ENCODE peak calls at places on chromosomes 2 and 18, in six cellular contexts. Q is CD8-positive, alpha-beta memory T cell; V is IMR-90; T is A549; G is left ventricle myocardium inferior; R is CD8-positive, alpha-beta T cell. I is an unnamed sample.

GRCh38 chr2:226977775-226978190 is 141.9 kb downstream of the RHBDD1 start:
- DNase-seq in Q (no peak), V (peak), T (no peak), G (no peak), R (no peak), I (no peak)

GRCh38 chr2:32991091-32991845 is 44.5 kb downstream of the LTBP1 start:
- DNase-seq in Q (no peak), V (no peak), T (no peak), G (no peak), R (no peak), I (no peak)

GRCh38 chr2:112021781-112022231 is 33.3 kb upstream of the TMEM87B start:
- DNase-seq in Q (no peak), V (peak), T (no peak), G (no peak), R (no peak), I (no peak)

GRCh38 chr2:30688956-30689401 is 118.3 kb downstream of the CAPN13 start:
- DNase-seq in Q (no peak), V (no peak), T (no peak), G (peak), R (no peak), I (no peak)

GRCh38 chr2:48471048-48471474 is 58.9 kb upstream of the STON1 start:
- DNase-seq in Q (no peak), V (peak), T (peak), G (no peak), R (no peak), I (no peak)

GRCh38 chr2:58595714-58596113 is 354.6 kb upstream of the FANCL start:
- DNase-seq in Q (no peak), V (no peak), T (no peak), G (no peak), R (no peak), I (no peak)

GRCh38 chr2:180747728-180748127 is 232.7 kb upstream of the UBE2E3 start:
- DNase-seq in Q (no peak), V (peak), T (no peak), G (no peak), R (no peak), I (no peak)

GRCh38 chr18:22451796-22452195 is 34.1 kb upstream of the CTAGE1 start:
- DNase-seq in Q (no peak), V (no peak), T (peak), G (no peak), R (no peak), I (no peak)

GRCh38 chr2:144503221-144503620 is 16.7 kb downstream of the ZEB2 start:
- DNase-seq in Q (no peak), V (no peak), T (no peak), G (no peak), R (no peak), I (no peak)

GRCh38 chr2:232405943-232406510 is 617 bp upstream of the ALPG start:
- DNase-seq in Q (no peak), V (no peak), T (no peak), G (no peak), R (no peak), I (no peak)

GRCh38 chr2:220293966-220294365 is 666.5 kb downstream of the SLC4A3 start:
- DNase-seq in Q (no peak), V (no peak), T (no peak), G (no peak), R (no peak), I (no peak)

GRCh38 chr2:66426250-66427064 is 8.5 kb upstream of the MEIS1 start:
- DNase-seq in Q (no peak), V (no peak), T (no peak), G (no peak), R (no peak), I (no peak)

GRCh38 chr2:241804326-241805276 is 4.4 kb upstream of the NEU4 start:
- DNase-seq in Q (peak), V (no peak), T (peak), G (no peak), R (no peak), I (peak)

DNA sequence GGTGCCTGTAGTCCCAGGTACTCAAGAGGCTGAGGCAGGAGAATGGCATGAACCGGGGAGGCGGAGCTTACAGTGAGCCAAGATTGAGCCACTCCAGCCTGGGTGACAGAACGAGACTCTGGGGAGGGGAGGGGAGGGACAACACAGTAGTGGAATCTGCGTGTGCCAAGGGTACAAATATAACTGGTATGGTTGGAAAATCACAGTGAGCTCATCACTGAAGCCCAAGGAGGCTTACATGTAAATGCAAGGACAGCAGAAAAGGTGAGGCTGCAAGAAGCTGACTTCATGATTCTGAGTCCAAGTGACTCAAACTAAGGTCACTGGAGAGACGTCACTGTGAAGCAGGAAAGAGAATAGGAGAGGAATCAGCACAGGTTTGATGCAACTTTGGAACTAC is 9.2 kb downstream of the SEPTIN10 start:
- DNase-seq in Q (no peak), V (peak), T (peak), G (no peak), R (no peak), I (no peak)
- H3K27ac ChIP-seq in Q (no peak), V (no peak), T (peak), G (no peak), R (no peak), I (no peak)

GRCh38 chr2:157438907-157439791 is 4.7 kb downstream of the CYTIP start:
- DNase-seq in Q (no peak), V (no peak), T (no peak), G (no peak), R (no peak), I (peak)
- H3K27ac ChIP-seq in Q (peak), V (no peak), T (no peak), G (peak), R (peak), I (peak)

DNA sequence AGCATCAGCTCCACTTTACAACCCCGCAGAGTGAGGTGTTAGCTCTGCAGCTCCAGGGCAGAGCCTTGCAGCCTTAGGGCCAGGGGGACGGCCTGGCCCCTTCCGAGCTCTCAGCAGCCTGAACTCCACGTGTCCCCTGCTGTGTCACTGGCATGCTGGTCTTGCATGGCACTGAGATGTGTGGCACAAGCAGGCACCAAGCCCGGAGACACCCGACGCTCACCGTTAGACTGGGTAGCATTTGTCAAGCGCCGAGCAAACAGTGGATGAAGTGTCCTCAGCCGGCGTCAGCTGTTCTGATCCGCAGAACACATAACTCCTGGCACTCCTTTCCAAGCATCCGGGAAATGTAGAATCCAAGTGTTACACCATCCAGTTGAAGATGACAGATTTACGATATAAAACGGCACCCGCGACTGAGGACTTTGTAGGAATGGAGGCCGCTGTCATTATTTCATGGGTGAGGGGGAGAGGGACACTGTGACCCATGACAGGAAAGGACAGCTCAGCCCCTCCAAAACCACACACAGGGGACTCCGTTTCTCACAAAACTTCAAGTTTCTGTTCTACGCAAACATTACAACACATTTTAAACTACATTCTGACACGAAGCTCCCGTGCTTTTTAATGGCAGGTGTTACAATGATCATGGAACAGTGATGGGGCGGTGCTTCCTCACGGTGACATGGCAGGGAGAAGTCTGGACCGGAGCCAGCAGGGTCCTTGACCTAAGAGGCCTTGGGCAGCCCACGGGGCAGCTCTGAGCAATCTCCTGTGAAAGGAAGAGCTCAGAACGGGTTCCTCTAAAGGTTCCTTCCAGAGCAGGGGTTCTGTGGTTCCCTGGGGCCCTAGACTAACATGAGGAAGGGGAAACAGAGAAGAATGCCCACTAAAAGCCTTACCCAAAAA is 89.4 kb downstream of the HDAC4 start:
- DNase-seq in Q (no peak), V (no peak), T (no peak), G (peak), R (peak), I (peak)
- H3K27ac ChIP-seq in Q (no peak), V (no peak), T (no peak), G (peak), R (no peak), I (no peak)

DNA sequence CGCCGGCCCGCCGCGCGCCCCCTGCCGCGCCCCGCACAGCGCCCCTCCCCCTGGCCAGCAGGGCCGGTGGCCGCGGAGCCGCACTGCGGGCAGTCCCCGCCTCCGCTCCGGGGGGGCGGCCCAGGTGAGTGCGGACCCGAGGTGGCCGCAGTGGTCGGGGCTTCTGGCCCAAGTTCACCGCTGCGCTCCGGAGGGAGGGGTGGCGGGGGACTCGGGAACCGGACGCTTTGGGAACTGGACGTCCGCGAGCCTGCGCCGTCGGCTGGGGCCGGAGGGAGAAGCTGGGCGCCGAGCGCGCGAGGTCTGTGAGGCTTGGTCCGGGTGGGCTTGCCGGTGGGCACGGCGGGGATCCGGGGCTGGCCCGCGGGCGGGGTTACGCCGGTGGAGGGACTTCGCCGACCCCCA is 587 bp upstream of the LDLRAD4 start:
- DNase-seq in Q (no peak), V (no peak), T (no peak), G (peak), R (no peak), I (peak)
- H3K27ac ChIP-seq in Q (no peak), V (no peak), T (peak), G (peak), R (peak), I (peak)

DNA sequence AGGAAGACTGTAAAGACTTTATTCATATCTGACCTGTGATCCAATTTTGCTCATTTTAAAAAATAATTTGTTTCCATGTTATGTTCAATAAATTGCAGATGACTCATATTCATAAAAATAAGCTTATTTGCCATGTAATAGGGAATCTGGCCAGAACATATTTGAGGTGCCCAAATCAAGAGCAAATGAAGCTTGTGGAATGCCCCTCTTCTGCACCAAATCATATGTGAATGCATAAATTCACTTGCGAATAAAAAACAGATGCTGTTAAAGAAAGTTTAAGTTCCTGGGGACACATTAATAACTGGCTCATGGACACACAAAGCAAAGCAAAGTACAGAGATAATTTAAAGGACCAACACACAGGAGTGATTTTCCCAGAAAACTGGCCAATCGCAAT is 279.0 kb upstream of the CDH2 start:
- DNase-seq in Q (no peak), V (no peak), T (no peak), G (no peak), R (no peak), I (no peak)
- H3K27ac ChIP-seq in Q (no peak), V (no peak), T (no peak), G (no peak), R (no peak), I (no peak)

GRCh38 chr18:64240301-64240700 is 91.4 kb upstream of the LINC00305 start:
- DNase-seq in Q (no peak), V (no peak), T (no peak), G (no peak), R (no peak), I (no peak)

GRCh38 chr18:64245461-64245860 is 96.6 kb upstream of the LINC00305 start:
- DNase-seq in Q (no peak), V (no peak), T (no peak), G (no peak), R (no peak), I (no peak)

DNA sequence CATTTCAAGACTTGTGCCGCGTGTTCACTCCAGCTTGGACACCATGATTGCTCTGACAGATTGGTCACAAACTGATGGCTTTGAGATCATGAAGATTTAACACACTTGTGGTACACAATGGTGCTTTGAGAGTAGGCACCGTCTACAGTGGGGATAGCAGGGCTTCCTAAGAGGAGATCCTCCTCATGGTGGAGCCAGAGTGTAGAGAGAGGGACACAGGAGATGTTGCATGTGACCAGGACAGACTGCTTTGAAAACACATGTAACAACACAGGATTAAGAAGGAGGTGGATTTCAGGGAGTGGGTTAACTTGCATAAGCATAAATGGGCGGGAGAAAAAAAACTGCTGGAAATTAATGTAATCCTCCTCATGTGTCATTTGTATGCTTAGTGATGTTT is 95.7 kb upstream of the LINC00305 start:
- DNase-seq in Q (no peak), V (no peak), T (peak), G (no peak), R (no peak), I (no peak)
- H3K27ac ChIP-seq in Q (no peak), V (no peak), T (no peak), G (no peak), R (no peak), I (no peak)

GRCh38 chr2:110731064-110731463 is 1.3 kb upstream of the ACOXL start:
- DNase-seq in Q (no peak), V (no peak), T (no peak), G (no peak), R (no peak), I (no peak)
- H3K27ac ChIP-seq in Q (no peak), V (no peak), T (no peak), G (no peak), R (no peak), I (no peak)

GRCh38 chr2:24818721-24819167 is 25.5 kb downstream of the CENPO start:
- DNase-seq in Q (no peak), V (peak), T (no peak), G (no peak), R (no peak), I (peak)
- H3K27ac ChIP-seq in Q (no peak), V (peak), T (peak), G (no peak), R (no peak), I (no peak)

GRCh38 chr2:63434597-63434996 is 153.7 kb downstream of the WDPCP start:
- DNase-seq in Q (no peak), V (no peak), T (no peak), G (no peak), R (no peak), I (no peak)
- H3K27ac ChIP-seq in Q (no peak), V (no peak), T (no peak), G (no peak), R (no peak), I (no peak)

GRCh38 chr2:215531284-215531683 is 95.4 kb upstream of the FN1 start:
- DNase-seq in Q (no peak), V (peak), T (no peak), G (no peak), R (no peak), I (no peak)

GRCh38 chr2:215527738-215528137 is 91.9 kb upstream of the FN1 start:
- DNase-seq in Q (no peak), V (peak), T (no peak), G (no peak), R (no peak), I (no peak)

GRCh38 chr2:215528555-215528954 is 92.7 kb upstream of the FN1 start:
- DNase-seq in Q (no peak), V (peak), T (peak), G (no peak), R (no peak), I (no peak)

GRCh38 chr2:215530191-215530968 is 94.5 kb upstream of the FN1 start:
- DNase-seq in Q (no peak), V (peak), T (no peak), G (no peak), R (no peak), I (no peak)

DNA sequence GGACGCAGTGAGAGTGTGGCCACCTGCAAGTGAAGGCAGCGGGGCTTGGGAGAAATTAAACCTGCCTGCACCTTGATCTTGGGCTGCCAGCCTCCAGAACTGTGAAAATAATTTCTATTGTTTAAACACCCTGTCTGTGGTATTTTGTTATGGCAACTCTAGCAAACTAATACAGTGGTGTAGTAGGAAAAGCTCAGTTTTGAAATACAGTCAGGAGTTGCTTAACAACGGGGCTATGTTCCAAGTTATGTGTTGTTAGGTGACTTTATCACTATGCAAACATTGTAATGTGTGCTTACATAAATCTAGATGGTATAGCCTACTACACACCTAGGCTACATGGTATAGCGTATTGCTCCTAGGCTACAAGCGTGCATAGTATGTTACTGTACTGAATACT is 93.4 kb upstream of the FN1 start:
- DNase-seq in Q (no peak), V (peak), T (peak), G (no peak), R (no peak), I (peak)
- H3K27ac ChIP-seq in Q (no peak), V (peak), T (peak), G (no peak), R (no peak), I (no peak)

I was measured in colonic mucosa.